ENCODE peak calls at places on chromosome 1, in six cellular contexts. J, Z, N, L, G and O are unnamed samples.

GRCh38 chr1:95451904-95452303 is 217.9 kb downstream of the RWDD3 start:
- DNase-seq in L (no peak), G (no peak), Z (no peak), N (no peak), J (no peak), O (no peak)

GRCh38 chr1:46714976-46715375 is 3.9 kb downstream of the EFCAB14 start:
- DNase-seq in Z (no peak), G (no peak), N (no peak), L (no peak), J (no peak), O (no peak)

GRCh38 chr1:241695454-241696171 is 43.5 kb downstream of the WDR64 start:
- DNase-seq in G (no peak), L (no peak), J (no peak), N (no peak), Z (no peak), O (no peak)

GRCh38 chr1:154578058-154578418 is 10.5 kb downstream of the CHRNB2 start:
- DNase-seq in J (no peak), G (no peak), Z (no peak), L (no peak), N (peak; percentile 64), O (no peak)

GRCh38 chr1:61496501-61496900 is 228.4 kb downstream of the TM2D1 start:
- DNase-seq in G (peak; percentile 46), Z (no peak), N (no peak), J (no peak), L (no peak), O (no peak)

GRCh38 chr1:111920221-111921024 is 69.0 kb downstream of the KCND3 start:
- DNase-seq in N (no peak), L (peak; percentile 57), Z (no peak), J (no peak), G (no peak), O (peak; percentile 50)

GRCh38 chr1:174671826-174672225 is 224.1 kb downstream of the GPR52 start:
- DNase-seq in J (no peak), L (no peak), N (no peak), Z (no peak), G (no peak), O (no peak)

GRCh38 chr1:223683586-223684487 is 18.3 kb upstream of the CAPN8 start:
- DNase-seq in G (no peak), N (peak; percentile 70), L (peak; percentile 69), J (peak; percentile 60), Z (no peak), O (peak; percentile 20)

GRCh38 chr1:145845514-145846161 is at the start of gene NUDT17:
- DNase-seq in Z (no peak), J (peak; percentile 90), N (peak; percentile 81), L (peak; percentile 84), G (peak; percentile 93), O (peak; percentile 89)

GRCh38 chr1:171881466-171881865 is 40.2 kb downstream of the DNM3 start:
- DNase-seq in G (no peak), L (no peak), J (no peak), N (no peak), Z (no peak), O (no peak)

GRCh38 chr1:16018749-16019515 is 1.1 kb upstream of the HSPB7 start:
- DNase-seq in N (no peak), G (no peak), L (no peak), J (peak; percentile 50), Z (no peak), O (no peak)

GRCh38 chr1:64396817-64397216 is 73.1 kb upstream of the CACHD1 start:
- DNase-seq in Z (no peak), L (no peak), J (no peak), N (no peak), G (no peak), O (no peak)

GRCh38 chr1:1050577-1051052 is 23.5 kb downstream of the RNF223 start:
- DNase-seq in N (no peak), Z (no peak), G (no peak), J (no peak), L (peak; percentile 53), O (no peak)

GRCh38 chr1:33515112-33515511 is 42.7 kb downstream of the ZSCAN20 start:
- DNase-seq in G (no peak), N (no peak), L (no peak), J (no peak), Z (no peak), O (no peak)

GRCh38 chr1:207873055-207873890 is 37.7 kb downstream of the CD34 start:
- DNase-seq in J (no peak), G (no peak), Z (no peak), L (no peak), N (no peak), O (no peak)

GRCh38 chr1:62891961-62892562 is 108.1 kb downstream of the ATG4C start:
- DNase-seq in Z (no peak), G (no peak), J (no peak), L (no peak), N (no peak), O (no peak)

GRCh38 chr1:91511386-91511785 is 10.7 kb downstream of the CDC7 start:
- DNase-seq in L (no peak), J (no peak), G (peak; percentile 9), Z (no peak), N (no peak), O (no peak)

GRCh38 chr1:78004719-78005346 is at the start of gene DNAJB4:
- DNase-seq in N (peak; percentile 39), L (peak; percentile 72), Z (peak; percentile 96), J (peak; percentile 61), G (peak; percentile 47), O (no peak)

GRCh38 chr1:93625582-93626327 is 55.9 kb downstream of the BCAR3 start:
- DNase-seq in Z (no peak), N (no peak), L (no peak), G (no peak), J (peak; percentile 48), O (no peak)

GRCh38 chr1:227886993-227887696 is 60.6 kb downstream of the WNT9A start:
- DNase-seq in L (peak; percentile 27), G (no peak), J (peak; percentile 84), N (peak; percentile 73), Z (no peak), O (peak; percentile 88)

GRCh38 chr1:907611-908451 is 15.9 kb upstream of the SAMD11 start:
- DNase-seq in Z (no peak), N (no peak), L (peak; percentile 23), G (no peak), J (peak; percentile 11), O (peak; percentile 44)

GRCh38 chr1:156540955-156541354 is 31.4 kb downstream of the IQGAP3 start:
- DNase-seq in G (no peak), N (no peak), L (no peak), Z (no peak), J (no peak), O (no peak)

GRCh38 chr1:187961895-187962294 is 1133.1 kb downstream of the PLA2G4A start:
- DNase-seq in L (no peak), N (no peak), J (no peak), G (no peak), Z (no peak), O (no peak)

GRCh38 chr1:24683713-24684162 is 40.6 kb downstream of the SRRM1 start:
- DNase-seq in Z (no peak), G (peak; percentile 58), N (no peak), L (no peak), J (no peak), O (no peak)

GRCh38 chr1:36729289-36729688 is 246.6 kb upstream of the CSF3R start:
- DNase-seq in J (no peak), N (no peak), Z (no peak), L (no peak), G (no peak), O (no peak)
- TF ChIP-seq EP300 in J (no peak), N (no peak), Z (no peak), L (no peak), G (no peak), O (no peak)

DNA sequence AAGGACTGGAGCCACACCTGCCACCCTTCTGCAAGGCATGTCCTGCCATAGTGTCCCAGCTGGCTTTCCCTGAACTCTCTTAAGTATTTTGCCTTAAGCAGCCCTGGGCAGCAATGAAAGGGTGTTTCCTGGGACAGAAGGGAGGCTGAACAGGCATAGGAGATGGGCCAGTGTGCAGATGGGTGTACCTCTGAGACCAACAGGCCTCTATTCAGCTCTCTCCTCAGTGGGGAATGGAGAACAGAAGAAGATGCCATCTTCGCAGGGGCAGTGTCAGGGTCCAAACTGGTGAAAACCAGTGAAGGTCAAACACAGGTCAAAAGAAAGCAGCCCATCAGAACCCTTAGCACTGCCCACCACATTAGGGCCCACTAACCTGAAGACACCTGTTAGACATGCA is 53.2 kb downstream of the FAM78B start:
- DNase-seq in G (no peak), Z (no peak), N (no peak), J (no peak), L (no peak), O (no peak)
- H3K4me3 ChIP-seq in G (no peak overlapping the region), Z (no peak overlapping the region), N (no peak overlapping the region), J (no peak overlapping the region), L (no peak overlapping the region), O (no peak overlapping the region)

DNA sequence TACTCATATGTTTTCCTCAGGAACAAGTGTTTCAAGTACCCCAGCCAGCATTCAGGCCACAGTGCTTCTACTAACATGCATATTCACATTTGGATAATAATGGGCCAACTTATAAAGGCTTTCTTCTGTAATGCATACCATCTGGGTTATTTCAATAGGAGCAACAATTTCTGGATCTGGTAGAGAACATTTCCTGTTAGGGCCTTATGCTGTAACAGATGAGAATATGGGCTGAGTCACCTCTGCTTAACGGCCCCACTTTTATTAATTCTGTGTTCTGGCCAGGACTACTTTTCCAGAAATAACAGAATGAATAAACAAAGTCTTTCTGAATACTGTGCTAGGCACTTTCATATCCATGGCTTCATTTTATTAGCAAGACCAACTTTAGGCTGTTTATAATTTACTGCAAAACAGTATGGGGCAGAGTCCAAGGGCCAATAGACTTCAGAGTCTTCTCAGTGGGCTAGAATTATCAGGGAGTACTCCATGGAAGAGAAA is 7.9 kb upstream of the SSX2IP start:
- DNase-seq in N (no peak), G (no peak), J (no peak), L (no peak), Z (no peak), O (no peak)
- TF ChIP-seq EP300 in N (no peak), G (no peak), J (peak; percentile 86), L (no peak), Z (no peak), O (no peak)

GRCh38 chr1:42005530-42005929 is 86.8 kb upstream of the HIVEP3 start:
- DNase-seq in N (no peak), Z (no peak), L (no peak), J (no peak), G (no peak), O (no peak)

GRCh38 chr1:42010381-42010780 is 91.7 kb upstream of the HIVEP3 start:
- DNase-seq in N (no peak), L (no peak), G (no peak), Z (no peak), J (no peak), O (no peak)

GRCh38 chr1:42006093-42006492 is 87.4 kb upstream of the HIVEP3 start:
- DNase-seq in G (no peak), L (no peak), Z (no peak), J (no peak), N (no peak), O (no peak)

GRCh38 chr1:42006836-42007235 is 88.1 kb upstream of the HIVEP3 start:
- DNase-seq in N (no peak), L (no peak), Z (no peak), J (no peak), G (no peak), O (no peak)

DNA sequence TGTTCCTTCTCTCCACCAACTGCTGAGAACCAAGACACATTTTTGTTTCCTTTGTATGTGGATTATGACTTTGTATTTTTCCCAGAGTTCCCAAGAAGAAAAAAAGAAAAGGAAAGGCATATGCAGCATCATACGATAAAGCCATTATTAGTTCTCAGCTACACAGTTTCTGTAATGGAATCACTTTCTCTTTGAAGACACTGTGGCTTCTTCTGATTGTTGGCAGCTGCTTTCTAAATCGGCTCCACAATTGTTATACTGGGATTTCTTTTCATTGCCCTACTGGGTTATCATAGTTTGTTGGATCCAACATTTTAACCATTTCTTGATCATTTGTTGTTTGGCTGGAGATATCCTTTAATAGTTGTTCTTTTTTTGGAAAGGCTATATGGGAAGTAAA is 89.5 kb upstream of the HIVEP3 start:
- DNase-seq in N (no peak), J (no peak), L (no peak), Z (no peak), G (no peak), O (no peak)
- H3K4me3 ChIP-seq in N (no peak overlapping the region), J (no peak overlapping the region), L (no peak overlapping the region), Z (peak overlapping the region; percentile 8), G (no peak overlapping the region), O (no peak overlapping the region)